ENCODE peak calls at places on chromosomes 6 and 20, in nine cellular contexts. One of them, this sample, is unnamed.

GRCh38 chr6:139368661-139369060 is 5.8 kb downstream of the CITED2 start:
- DNase-seq in left ventricle myocardium inferior: no peak
- DNase-seq in HL-60: no peak
- DNase-seq in fibroblast of the aortic adventitia: no peak
- DNase-seq in fibroblast of lung: no peak
- DNase-seq in activated CD4-positive, alpha-beta T cell treated with anti-CD3 and anti-CD28 coated beads, Interleukin-2, amount 50 U/mL, for 4 hours: no peak
- DNase-seq in pons: no peak
- DNase-seq in Calu3: no peak
- DNase-seq in fibroblast of pulmonary artery: no peak
- DNase-seq in this sample: no peak

GRCh38 chr20:50338479-50339195 is 148.0 kb downstream of the CEBPB start:
- DNase-seq in left ventricle myocardium inferior: no peak
- DNase-seq in HL-60: peak
- DNase-seq in fibroblast of the aortic adventitia: no peak
- DNase-seq in fibroblast of lung: no peak
- DNase-seq in activated CD4-positive, alpha-beta T cell treated with anti-CD3 and anti-CD28 coated beads, Interleukin-2, amount 50 U/mL, for 4 hours: no peak
- DNase-seq in pons: peak
- DNase-seq in Calu3: no peak
- DNase-seq in fibroblast of pulmonary artery: no peak
- DNase-seq in this sample: peak

GRCh38 chr6:111727041-111727440 is 121.4 kb upstream of the TRAF3IP2 start:
- DNase-seq in left ventricle myocardium inferior: no peak
- DNase-seq in HL-60: no peak
- DNase-seq in fibroblast of the aortic adventitia: no peak
- DNase-seq in fibroblast of lung: no peak
- DNase-seq in activated CD4-positive, alpha-beta T cell treated with anti-CD3 and anti-CD28 coated beads, Interleukin-2, amount 50 U/mL, for 4 hours: no peak
- DNase-seq in pons: no peak
- DNase-seq in Calu3: no peak
- DNase-seq in fibroblast of pulmonary artery: no peak
- DNase-seq in this sample: peak

GRCh38 chr6:169084067-169084466 is 169.6 kb downstream of the THBS2 start:
- DNase-seq in left ventricle myocardium inferior: no peak
- DNase-seq in HL-60: no peak
- DNase-seq in fibroblast of the aortic adventitia: no peak
- DNase-seq in fibroblast of lung: no peak
- DNase-seq in activated CD4-positive, alpha-beta T cell treated with anti-CD3 and anti-CD28 coated beads, Interleukin-2, amount 50 U/mL, for 4 hours: no peak
- DNase-seq in pons: no peak
- DNase-seq in Calu3: no peak
- DNase-seq in fibroblast of pulmonary artery: no peak
- DNase-seq in this sample: no peak

GRCh38 chr20:1171461-1172093 is 13.2 kb downstream of the TMEM74B start:
- DNase-seq in left ventricle myocardium inferior: no peak
- DNase-seq in HL-60: peak
- DNase-seq in fibroblast of the aortic adventitia: peak
- DNase-seq in fibroblast of lung: peak
- DNase-seq in activated CD4-positive, alpha-beta T cell treated with anti-CD3 and anti-CD28 coated beads, Interleukin-2, amount 50 U/mL, for 4 hours: no peak
- DNase-seq in pons: no peak
- DNase-seq in Calu3: peak
- DNase-seq in fibroblast of pulmonary artery: peak
- DNase-seq in this sample: peak

GRCh38 chr20:5674176-5674660 is 76.0 kb upstream of the SHLD1 start:
- DNase-seq in left ventricle myocardium inferior: no peak
- DNase-seq in HL-60: peak
- DNase-seq in fibroblast of the aortic adventitia: no peak
- DNase-seq in fibroblast of lung: no peak
- DNase-seq in activated CD4-positive, alpha-beta T cell treated with anti-CD3 and anti-CD28 coated beads, Interleukin-2, amount 50 U/mL, for 4 hours: peak
- DNase-seq in pons: no peak
- DNase-seq in Calu3: no peak
- DNase-seq in fibroblast of pulmonary artery: no peak
- DNase-seq in this sample: peak

GRCh38 chr6:120558294-120558693 is 776.0 kb downstream of the TBC1D32 start:
- DNase-seq in left ventricle myocardium inferior: no peak
- DNase-seq in HL-60: no peak
- DNase-seq in fibroblast of the aortic adventitia: no peak
- DNase-seq in fibroblast of lung: no peak
- DNase-seq in activated CD4-positive, alpha-beta T cell treated with anti-CD3 and anti-CD28 coated beads, Interleukin-2, amount 50 U/mL, for 4 hours: no peak
- DNase-seq in pons: no peak
- DNase-seq in Calu3: no peak
- DNase-seq in fibroblast of pulmonary artery: no peak
- DNase-seq in this sample: no peak

GRCh38 chr6:9646346-9647042 is 768.4 kb downstream of the TFAP2A start:
- DNase-seq in left ventricle myocardium inferior: no peak
- DNase-seq in HL-60: peak
- DNase-seq in fibroblast of the aortic adventitia: peak
- DNase-seq in fibroblast of lung: peak
- DNase-seq in activated CD4-positive, alpha-beta T cell treated with anti-CD3 and anti-CD28 coated beads, Interleukin-2, amount 50 U/mL, for 4 hours: no peak
- DNase-seq in pons: peak
- DNase-seq in Calu3: no peak
- DNase-seq in fibroblast of pulmonary artery: peak
- DNase-seq in this sample: peak

GRCh38 chr6:90610291-90610670 is 23.4 kb upstream of the MAP3K7 start:
- DNase-seq in left ventricle myocardium inferior: no peak
- DNase-seq in HL-60: no peak
- DNase-seq in fibroblast of the aortic adventitia: peak
- DNase-seq in fibroblast of lung: peak
- DNase-seq in activated CD4-positive, alpha-beta T cell treated with anti-CD3 and anti-CD28 coated beads, Interleukin-2, amount 50 U/mL, for 4 hours: no peak
- DNase-seq in pons: no peak
- DNase-seq in Calu3: no peak
- DNase-seq in fibroblast of pulmonary artery: peak
- DNase-seq in this sample: no peak

GRCh38 chr6:36839819-36840379 is 655 bp upstream of the CPNE5 start:
- DNase-seq in left ventricle myocardium inferior: peak
- DNase-seq in HL-60: peak
- DNase-seq in fibroblast of the aortic adventitia: peak
- DNase-seq in fibroblast of lung: peak
- DNase-seq in activated CD4-positive, alpha-beta T cell treated with anti-CD3 and anti-CD28 coated beads, Interleukin-2, amount 50 U/mL, for 4 hours: peak
- DNase-seq in pons: no peak
- DNase-seq in Calu3: peak
- DNase-seq in fibroblast of pulmonary artery: no peak
- DNase-seq in this sample: no peak

GRCh38 chr6:110619275-110619908 is 143.0 kb upstream of the SLC22A16 start:
- DNase-seq in left ventricle myocardium inferior: no peak
- DNase-seq in HL-60: no peak
- DNase-seq in fibroblast of the aortic adventitia: no peak
- DNase-seq in fibroblast of lung: no peak
- DNase-seq in activated CD4-positive, alpha-beta T cell treated with anti-CD3 and anti-CD28 coated beads, Interleukin-2, amount 50 U/mL, for 4 hours: no peak
- DNase-seq in pons: no peak
- DNase-seq in Calu3: no peak
- DNase-seq in fibroblast of pulmonary artery: no peak
- DNase-seq in this sample: no peak

GRCh38 chr6:30613251-30614043 is 3.6 kb downstream of the PPP1R10 start:
- DNase-seq in left ventricle myocardium inferior: no peak
- DNase-seq in HL-60: no peak
- DNase-seq in fibroblast of the aortic adventitia: peak
- DNase-seq in fibroblast of lung: peak
- DNase-seq in activated CD4-positive, alpha-beta T cell treated with anti-CD3 and anti-CD28 coated beads, Interleukin-2, amount 50 U/mL, for 4 hours: no peak
- DNase-seq in pons: no peak
- DNase-seq in Calu3: no peak
- DNase-seq in fibroblast of pulmonary artery: no peak
- DNase-seq in this sample: peak

GRCh38 chr20:37567331-37567665 is 39.6 kb upstream of the BLCAP start:
- DNase-seq in left ventricle myocardium inferior: no peak
- DNase-seq in HL-60: no peak
- DNase-seq in fibroblast of the aortic adventitia: no peak
- DNase-seq in fibroblast of lung: no peak
- DNase-seq in activated CD4-positive, alpha-beta T cell treated with anti-CD3 and anti-CD28 coated beads, Interleukin-2, amount 50 U/mL, for 4 hours: no peak
- DNase-seq in pons: no peak
- DNase-seq in Calu3: no peak
- DNase-seq in fibroblast of pulmonary artery: no peak
- DNase-seq in this sample: no peak

GRCh38 chr6:4804095-4804494 is 27.9 kb downstream of the CDYL start:
- DNase-seq in left ventricle myocardium inferior: no peak
- DNase-seq in HL-60: no peak
- DNase-seq in fibroblast of the aortic adventitia: peak
- DNase-seq in fibroblast of lung: peak
- DNase-seq in activated CD4-positive, alpha-beta T cell treated with anti-CD3 and anti-CD28 coated beads, Interleukin-2, amount 50 U/mL, for 4 hours: no peak
- DNase-seq in pons: no peak
- DNase-seq in Calu3: no peak
- DNase-seq in fibroblast of pulmonary artery: peak
- DNase-seq in this sample: peak

GRCh38 chr6:150028799-150029198 is 3.5 kb upstream of the RAET1L start:
- DNase-seq in left ventricle myocardium inferior: no peak
- DNase-seq in HL-60: no peak
- DNase-seq in fibroblast of the aortic adventitia: no peak
- DNase-seq in fibroblast of lung: no peak
- DNase-seq in activated CD4-positive, alpha-beta T cell treated with anti-CD3 and anti-CD28 coated beads, Interleukin-2, amount 50 U/mL, for 4 hours: no peak
- DNase-seq in pons: no peak
- DNase-seq in Calu3: no peak
- DNase-seq in fibroblast of pulmonary artery: no peak
- DNase-seq in this sample: no peak

This sample was measured in astrocyte.